ENCODE peak calls at places on chromosomes 13 and 19, in five cellular contexts. T, J, Z, D and S are unnamed samples.
A peak's percentile ranks its signal among the peaks of the same experiment; 100 is the strongest.

GRCh38 chr13:102779426-102780159 is 6.0 kb upstream of the TEX30 start:
- DNase-seq in T (no peak), J (peak; percentile 36), Z (no peak), D (no peak), S (no peak)

GRCh38 chr13:29594710-29595379 is 643 bp downstream of the SLC7A1 start:
- DNase-seq in Z (no peak), J (peak; percentile 80), D (peak; percentile 71), T (peak; percentile 72), S (peak; percentile 71)

GRCh38 chr13:107209811-107210210 is 641.9 kb upstream of the ARGLU1 start:
- DNase-seq in D (no peak), J (no peak), Z (no peak), T (peak; percentile 68), S (no peak)

GRCh38 chr19:23991170-23991569 is 76.5 kb downstream of the ZNF726 start:
- DNase-seq in D (no peak), T (no peak), Z (peak; percentile 41), J (peak; percentile 34), S (no peak)

GRCh38 chr13:94966380-94966779 is 254.0 kb upstream of the SOX21 start:
- DNase-seq in T (no peak), J (no peak), Z (no peak), D (no peak), S (no peak)

GRCh38 chr13:75469087-75469486 is 12.9 kb downstream of the TBC1D4 start:
- DNase-seq in Z (no peak), J (no peak), T (no peak), D (no peak), S (no peak)

GRCh38 chr13:45224181-45224580 is 23.3 kb upstream of the KCTD4 start:
- DNase-seq in Z (no peak), D (peak; percentile 75), T (no peak), J (no peak), S (no peak)

GRCh38 chr19:42284641-42285341 is 15.7 kb downstream of the CIC start:
- DNase-seq in D (no peak), J (peak; percentile 45), Z (no peak), T (no peak), S (peak; percentile 23)

GRCh38 chr13:100581030-100581429 is 7.6 kb downstream of the GGACT start:
- DNase-seq in Z (no peak), T (no peak), J (no peak), D (no peak), S (no peak)

GRCh38 chr19:33784432-33784831 is 12.2 kb upstream of the KCTD15 start:
- DNase-seq in D (peak; percentile 21), J (no peak), T (no peak), Z (no peak), S (no peak)

GRCh38 chr13:25753976-25754375 is 297.8 kb downstream of the SHISA2 start:
- DNase-seq in J (no peak), T (no peak), D (no peak), Z (no peak), S (no peak)

GRCh38 chr19:13978721-13979191 is 26.4 kb downstream of the DCAF15 start:
- DNase-seq in Z (no peak), T (no peak), J (no peak), D (no peak), S (no peak)